ENCODE peak calls at places on chromosomes 2 and 18, in six cellular contexts. J is BJ, X is COR-L47, R is NCI-H446 treated with DMSO at 0.1 percent for 48 hours, S is LoVo, H is GM04503. B is an unnamed sample.

GRCh38 chr2:148201075-148202004 is 180.4 kb downstream of the MBD5 start:
- DNase-seq in J (no peak), X (peak; percentile 24), R (peak; percentile 0), S (no peak), H (no peak), B (no peak)

GRCh38 chr2:74497777-74498499 is 1.5 kb downstream of the LBX2 start:
- DNase-seq in J (no peak), X (no peak), R (no peak), S (no peak), H (no peak), B (no peak)

GRCh38 chr2:45637440-45637839 is 14.0 kb upstream of the PRKCE start:
- DNase-seq in J (no peak), X (no peak), R (no peak), S (no peak), H (no peak), B (no peak)

GRCh38 chr2:207434288-207434687 is 95.5 kb upstream of the CREB1 start:
- DNase-seq in J (no peak), X (no peak), R (no peak), S (no peak), H (no peak), B (no peak)

GRCh38 chr2:142130111-142131015 is 453 bp downstream of the LRP1B start:
- DNase-seq in J (no peak), X (peak; percentile 42), R (no peak), S (no peak), H (no peak), B (no peak)

GRCh38 chr18:47737198-47737830 is 193.1 kb downstream of the SMAD2 start:
- DNase-seq in J (no peak), X (no peak), R (no peak), S (no peak), H (no peak), B (no peak)

GRCh38 chr2:233882353-233882752 is 14.2 kb upstream of the MSL3B start:
- DNase-seq in J (no peak), X (no peak), R (no peak), S (no peak), H (no peak), B (no peak)

GRCh38 chr2:43224571-43225092 is 1.8 kb downstream of the ZFP36L2 start:
- DNase-seq in J (no peak), X (no peak), R (no peak), S (peak; percentile 12), H (no peak), B (no peak)

GRCh38 chr2:216535454-216535995 is 36.9 kb downstream of the RPL37A start:
- DNase-seq in J (peak; percentile 95), X (no peak), R (no peak), S (no peak), H (peak; percentile 92), B (peak; percentile 91)

GRCh38 chr2:108409768-108410167 is 32.0 kb downstream of the SULT1C4 start:
- DNase-seq in J (no peak), X (no peak), R (no peak), S (no peak), H (peak; percentile 47), B (peak; percentile 16)

GRCh38 chr2:17747684-17748452 is 5.7 kb downstream of the SMC6 start:
- DNase-seq in J (no peak), X (no peak), R (no peak), S (no peak), H (no peak), B (no peak)

GRCh38 chr2:40315684-40316083 is 136.2 kb downstream of the SLC8A1 start:
- DNase-seq in J (peak; percentile 11), X (peak; percentile 12), R (peak; percentile 84), S (no peak), H (peak; percentile 56), B (no peak)

GRCh38 chr2:66538291-66538690 is 103.4 kb downstream of the MEIS1 start:
- DNase-seq in J (peak; percentile 19), X (no peak), R (no peak), S (no peak), H (no peak), B (peak; percentile 17)

GRCh38 chr2:30969006-30969405 is 161.8 kb upstream of the CAPN13 start:
- DNase-seq in J (no peak), X (no peak), R (no peak), S (no peak), H (no peak), B (no peak)

GRCh38 chr2:132521321-132521720 is 104.7 kb downstream of the GPR39 start:
- DNase-seq in J (no peak), X (no peak), R (no peak), S (no peak), H (no peak), B (no peak)

B was measured in AG09309.